ENCODE peak calls at places on chromosomes 11 and 22, in seven cellular contexts. W, R, A, M, U, Q and J are unnamed samples.

GRCh38 chr11:34620820-34621792 is at the start of gene EHF:
- DNase-seq in W (no peak), R (no peak), A (no peak), M (no peak), U (no peak), Q (peak; percentile 32), J (peak; percentile 99)

GRCh38 chr11:125102544-125102943 is 8.9 kb downstream of the TMEM218 start:
- DNase-seq in W (no peak), R (no peak), A (no peak), M (no peak), U (no peak), Q (no peak), J (no peak)

GRCh38 chr11:66391322-66391721 is 19.8 kb upstream of the SLC29A2 start:
- DNase-seq in W (no peak), R (no peak), A (no peak), M (no peak), U (no peak), Q (no peak), J (no peak)

GRCh38 chr11:36421546-36422155 is 88.4 kb downstream of the TRAF6 start:
- DNase-seq in W (no peak), R (no peak), A (no peak), M (no peak), U (no peak), Q (no peak), J (no peak)

GRCh38 chr11:76783294-76783900 is at the start of gene TSKU:
- DNase-seq in W (no peak), R (no peak), A (no peak), M (no peak), U (no peak), Q (no peak), J (no peak)

GRCh38 chr22:17035246-17035645 is 27.2 kb upstream of the GAB4 start:
- DNase-seq in W (no peak), R (no peak), A (no peak), M (no peak), U (no peak), Q (no peak), J (peak; percentile 8)

GRCh38 chr22:40031766-40032470 is 37.2 kb downstream of the FAM83F start:
- DNase-seq in W (no peak), R (peak; percentile 16), A (peak; percentile 65), M (no peak), U (no peak), Q (no peak), J (no peak)

GRCh38 chr11:10410844-10411200 is 44.2 kb upstream of the AMPD3 start:
- DNase-seq in W (no peak), R (no peak), A (no peak), M (no peak), U (no peak), Q (no peak), J (no peak)

GRCh38 chr22:20247010-20247505 is 21.1 kb downstream of the RTN4R start:
- DNase-seq in W (no peak), R (no peak), A (no peak), M (no peak), U (peak; percentile 80), Q (no peak), J (no peak)

GRCh38 chr11:19565639-19566038 is 147.0 kb upstream of the NAV2 start:
- DNase-seq in W (no peak), R (no peak), A (no peak), M (no peak), U (no peak), Q (no peak), J (no peak)

GRCh38 chr11:4393209-4394196 is at the start of gene TRIM21:
- DNase-seq in W (peak; percentile 82), R (peak; percentile 80), A (peak; percentile 86), M (peak; percentile 84), U (peak; percentile 84), Q (peak; percentile 92), J (peak; percentile 84)

GRCh38 chr22:47162865-47163264 is 400.4 kb downstream of the TBC1D22A start:
- DNase-seq in W (no peak), R (no peak), A (peak; percentile 16), M (no peak), U (no peak), Q (no peak), J (no peak)

GRCh38 chr11:4704054-4704789 is at the start of gene MMP26:
- DNase-seq in W (no peak), R (no peak), A (no peak), M (peak; percentile 23), U (no peak), Q (no peak), J (no peak)

GRCh38 chr11:126411971-126412381 is 56.5 kb downstream of the ST3GAL4 start:
- DNase-seq in W (peak; percentile 33), R (peak; percentile 70), A (no peak), M (no peak), U (peak; percentile 46), Q (no peak), J (no peak)

GRCh38 chr22:25976346-25976745 is 192.9 kb upstream of the SEZ6L start:
- DNase-seq in W (no peak), R (no peak), A (no peak), M (no peak), U (no peak), Q (no peak), J (no peak)

GRCh38 chr11:78649361-78650215 is 74.9 kb upstream of the NARS2 start:
- DNase-seq in W (no peak), R (no peak), A (no peak), M (no peak), U (no peak), Q (no peak), J (no peak)

GRCh38 chr11:65207918-65208784 is 26.4 kb downstream of the CAPN1 start:
- DNase-seq in W (no peak), R (no peak), A (no peak), M (no peak), U (no peak), Q (no peak), J (no peak)

GRCh38 chr11:111729441-111729840 is 36.7 kb downstream of the PPP2R1B start:
- DNase-seq in W (no peak), R (no peak), A (no peak), M (no peak), U (no peak), Q (no peak), J (no peak)

GRCh38 chr11:3022300-3022967 is 30.3 kb upstream of the NAP1L4 start:
- DNase-seq in W (no peak), R (no peak), A (no peak), M (no peak), U (no peak), Q (no peak), J (peak; percentile 88)

GRCh38 chr11:26792956-26793355 is 71.1 kb upstream of the SLC5A12 start:
- DNase-seq in W (no peak), R (no peak), A (no peak), M (no peak), U (no peak), Q (no peak), J (no peak)

GRCh38 chr11:63589000-63589399 is 25.2 kb downstream of the PLAAT3 start:
- DNase-seq in W (no peak), R (no peak), A (no peak), M (no peak), U (no peak), Q (no peak), J (no peak)

GRCh38 chr11:108870373-108871020 is 205.6 kb downstream of the DDX10 start:
- DNase-seq in W (no peak), R (no peak), A (no peak), M (no peak), U (no peak), Q (no peak), J (peak; percentile 57)

GRCh38 chr22:32281092-32281491 is 25.9 kb upstream of the SLC5A4 start:
- DNase-seq in W (no peak), R (no peak), A (no peak), M (no peak), U (no peak), Q (no peak), J (peak; percentile 84)

GRCh38 chr11:124086447-124086846 is 28.8 kb upstream of the VWA5A start:
- DNase-seq in W (no peak), R (no peak), A (no peak), M (peak; percentile 74), U (no peak), Q (peak; percentile 18), J (no peak)

GRCh38 chr11:33808228-33808828 is 34.0 kb upstream of the FBXO3 start:
- DNase-seq in W (peak; percentile 90), R (peak; percentile 87), A (peak; percentile 82), M (peak; percentile 89), U (peak; percentile 79), Q (peak; percentile 88), J (peak; percentile 71)

DNA sequence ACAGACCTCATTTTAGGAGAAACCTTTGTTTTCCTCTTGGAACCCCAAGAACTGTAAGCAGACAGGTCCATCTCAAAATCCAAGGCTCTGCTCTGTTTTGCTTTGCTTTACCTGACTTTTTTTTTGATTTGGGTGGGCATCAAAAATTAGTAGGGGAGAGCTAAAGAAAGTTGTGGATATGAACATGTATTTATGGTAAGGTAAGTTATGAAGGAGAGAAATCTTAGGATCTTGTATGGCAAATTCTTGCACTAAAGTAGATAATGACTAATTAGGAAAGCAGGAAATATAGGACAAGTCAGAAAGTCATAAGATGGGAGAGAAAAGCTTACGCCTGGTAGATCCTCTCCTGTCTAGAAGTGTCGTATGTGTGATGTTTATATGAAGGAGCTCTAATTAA is 116.1 kb upstream of the VPREB1 start:
- DNase-seq in W (no peak), R (no peak), A (no peak), M (no peak), U (no peak), Q (no peak), J (no peak)
- H3K4me3 ChIP-seq in W (no peak overlapping the region), R (no peak overlapping the region), A (no peak overlapping the region), M (no peak overlapping the region), U (no peak overlapping the region), Q (no peak overlapping the region), J (no peak overlapping the region)

GRCh38 chr11:1839924-1840779 is 1.4 kb downstream of the TNNI2 start:
- DNase-seq in W (no peak), R (peak; percentile 21), A (peak; percentile 70), M (no peak), U (no peak), Q (no peak), J (no peak)
- H3K27me3 ChIP-seq in W (no peaks in the 10 kb centered on the region), R (no peaks in the 10 kb centered on the region), A (peaks cover 5% of the 10 kb centered on the region), M (no peaks in the 10 kb centered on the region), U (peaks cover 3% of the 10 kb centered on the region), Q (no peaks in the 10 kb centered on the region), J (no peaks in the 10 kb centered on the region)

GRCh38 chr11:109981028-109981636 is 112.1 kb upstream of the ZC3H12C start:
- DNase-seq in W (peak; percentile 62), R (no peak), A (no peak), M (no peak), U (no peak), Q (peak; percentile 22), J (no peak)
- TF ChIP-seq CTCF in W (no peak), R (no peak), A (no peak), M (no peak), U (no peak), Q (no peak), J (no peak)

GRCh38 chr11:16007514-16007913 is 348.8 kb downstream of the SOX6 start:
- DNase-seq in W (no peak), R (no peak), A (no peak), M (no peak), U (no peak), Q (no peak), J (no peak)

GRCh38 chr11:16002942-16003341 is 353.4 kb downstream of the SOX6 start:
- DNase-seq in W (no peak), R (no peak), A (no peak), M (no peak), U (no peak), Q (no peak), J (no peak)

GRCh38 chr11:16001044-16001568 is 355.2 kb downstream of the SOX6 start:
- DNase-seq in W (peak; percentile 2), R (no peak), A (no peak), M (no peak), U (no peak), Q (no peak), J (no peak)

GRCh38 chr11:16000065-16000464 is 356.3 kb downstream of the SOX6 start:
- DNase-seq in W (no peak), R (no peak), A (no peak), M (no peak), U (no peak), Q (no peak), J (peak; percentile 71)

GRCh38 chr11:16001899-16002426 is 354.4 kb downstream of the SOX6 start:
- DNase-seq in W (peak; percentile 71), R (no peak), A (no peak), M (peak; percentile 62), U (no peak), Q (peak; percentile 67), J (peak; percentile 96)
- H3K4me3 ChIP-seq in W (peak overlapping the region; percentile 14), R (no peak overlapping the region), A (no peak overlapping the region), M (no peak overlapping the region), U (no peak overlapping the region), Q (no peak overlapping the region), J (no peak overlapping the region)